ENCODE peak calls at places on chromosome 13, in four cellular contexts. One of them, this sample, is unnamed.

GRCh38 chr13:44573790-44574465 is 2.2 kb downstream of the TSC22D1 start:
- DNase-seq in AG04449: no peak
- DNase-seq in aorta: no peak
- DNase-seq in AG09309: peak
- DNase-seq in this sample: no peak

GRCh38 chr13:52459668-52460067 is 4.4 kb downstream of the CKAP2 start:
- DNase-seq in aorta: no peak
- DNase-seq in AG09309: no peak
- DNase-seq in AG04449: no peak
- DNase-seq in this sample: no peak

GRCh38 chr13:88063741-88064140 is 392.6 kb downstream of the SLITRK5 start:
- DNase-seq in aorta: no peak
- DNase-seq in AG04449: no peak
- DNase-seq in AG09309: no peak
- DNase-seq in this sample: no peak

GRCh38 chr13:36919206-36919832 is 719 bp downstream of the SMAD9 start:
- DNase-seq in AG09309: no peak
- DNase-seq in aorta: peak
- DNase-seq in AG04449: no peak
- DNase-seq in this sample: peak

GRCh38 chr13:19927117-19927734 is 31.3 kb upstream of the ZMYM2 start:
- DNase-seq in AG04449: no peak
- DNase-seq in aorta: no peak
- DNase-seq in AG09309: peak
- DNase-seq in this sample: no peak

GRCh38 chr13:81916471-81916870 is 1575.5 kb upstream of the SPRY2 start:
- DNase-seq in AG09309: no peak
- DNase-seq in aorta: no peak
- DNase-seq in AG04449: no peak
- DNase-seq in this sample: no peak

GRCh38 chr13:60120617-60121016 is 43.1 kb downstream of the DIAPH3 start:
- DNase-seq in AG04449: no peak
- DNase-seq in aorta: no peak
- DNase-seq in AG09309: no peak
- DNase-seq in this sample: no peak

GRCh38 chr13:72920097-72920496 is 138.2 kb downstream of the PIBF1 start:
- DNase-seq in aorta: no peak
- DNase-seq in AG09309: no peak
- DNase-seq in AG04449: peak
- DNase-seq in this sample: no peak

GRCh38 chr13:91241249-91241648 is 106.2 kb upstream of the MIR17HG start:
- DNase-seq in AG09309: no peak
- DNase-seq in aorta: no peak
- DNase-seq in AG04449: no peak
- DNase-seq in this sample: no peak

GRCh38 chr13:99756281-99756680 is 215.3 kb downstream of the ZIC5 start:
- DNase-seq in AG09309: no peak
- DNase-seq in aorta: no peak
- DNase-seq in AG04449: no peak
- DNase-seq in this sample: no peak

GRCh38 chr13:85148009-85148408 is 651.2 kb downstream of the SLITRK6 start:
- DNase-seq in AG04449: no peak
- DNase-seq in aorta: no peak
- DNase-seq in AG09309: no peak
- DNase-seq in this sample: no peak

GRCh38 chr13:39776439-39776838 is 121.0 kb downstream of the COG6 start:
- DNase-seq in AG09309: peak
- DNase-seq in AG04449: peak
- DNase-seq in aorta: no peak
- DNase-seq in this sample: no peak

GRCh38 chr13:73467103-73467502 is 408.3 kb downstream of the KLF5 start:
- DNase-seq in AG04449: no peak
- DNase-seq in aorta: no peak
- DNase-seq in AG09309: no peak
- DNase-seq in this sample: no peak

GRCh38 chr13:84946144-84946543 is 853.1 kb downstream of the SLITRK6 start:
- DNase-seq in AG09309: no peak
- DNase-seq in aorta: no peak
- DNase-seq in AG04449: no peak
- DNase-seq in this sample: no peak

GRCh38 chr13:108363651-108364050 is 94.1 kb downstream of the TNFSF13B start:
- DNase-seq in AG04449: no peak
- DNase-seq in aorta: no peak
- DNase-seq in AG09309: no peak
- DNase-seq in this sample: no peak

GRCh38 chr13:32164622-32165268 is 133.2 kb downstream of the FRY start:
- DNase-seq in aorta: no peak
- DNase-seq in AG04449: no peak
- DNase-seq in AG09309: no peak
- DNase-seq in this sample: no peak

GRCh38 chr13:23866420-23867026 is 22.7 kb downstream of the MIPEP start:
- DNase-seq in AG09309: no peak
- DNase-seq in aorta: no peak
- DNase-seq in AG04449: no peak
- DNase-seq in this sample: no peak

GRCh38 chr13:50322006-50322405 is 306.8 kb downstream of the KCNRG start:
- DNase-seq in AG09309: no peak
- DNase-seq in aorta: no peak
- DNase-seq in AG04449: no peak
- DNase-seq in this sample: no peak

GRCh38 chr13:40129467-40129866 is 474.0 kb downstream of the COG6 start:
- DNase-seq in AG09309: no peak
- DNase-seq in aorta: no peak
- DNase-seq in AG04449: no peak
- DNase-seq in this sample: no peak

GRCh38 chr13:80157261-80157942 is 183.5 kb downstream of the SPRY2 start:
- DNase-seq in AG04449: peak
- DNase-seq in aorta: no peak
- DNase-seq in AG09309: no peak
- DNase-seq in this sample: no peak

GRCh38 chr13:19587635-19588300 is 26.4 kb upstream of the TPTE2 start:
- DNase-seq in AG09309: no peak
- DNase-seq in AG04449: peak
- DNase-seq in aorta: no peak
- DNase-seq in this sample: no peak

GRCh38 chr13:35782793-35783192 is 306.3 kb upstream of the MAB21L1 start:
- DNase-seq in AG09309: no peak
- DNase-seq in aorta: no peak
- DNase-seq in AG04449: no peak
- DNase-seq in this sample: no peak

GRCh38 chr13:77728265-77728966 is 30.9 kb downstream of the SLAIN1 start:
- DNase-seq in aorta: no peak
- DNase-seq in AG09309: no peak
- DNase-seq in AG04449: no peak
- DNase-seq in this sample: no peak

GRCh38 chr13:74288361-74288911 is 154.2 kb upstream of the KLF12 start:
- DNase-seq in AG04449: no peak
- DNase-seq in AG09309: no peak
- DNase-seq in aorta: peak
- DNase-seq in this sample: peak

GRCh38 chr13:24110011-24110410 is 50.5 kb upstream of the SPATA13 start:
- DNase-seq in aorta: no peak
- DNase-seq in AG04449: no peak
- DNase-seq in AG09309: no peak
- DNase-seq in this sample: no peak

GRCh38 chr13:58495668-58496067 is 864.1 kb downstream of the PCDH17 start:
- DNase-seq in AG04449: no peak
- DNase-seq in aorta: no peak
- DNase-seq in AG09309: no peak
- DNase-seq in this sample: no peak

GRCh38 chr13:92954746-92955145 is 271.9 kb upstream of the GPC6 start:
- DNase-seq in aorta: no peak
- DNase-seq in AG04449: no peak
- DNase-seq in AG09309: no peak
- DNase-seq in this sample: no peak

GRCh38 chr13:51532736-51533197 is 51.5 kb upstream of the WDFY2 start:
- DNase-seq in AG04449: no peak
- DNase-seq in AG09309: no peak
- DNase-seq in aorta: no peak
- DNase-seq in this sample: no peak

GRCh38 chr13:33322965-33323668 is 37.6 kb upstream of the STARD13 start:
- DNase-seq in AG04449: no peak
- DNase-seq in aorta: no peak
- DNase-seq in AG09309: no peak
- DNase-seq in this sample: no peak

GRCh38 chr13:71902676-71903075 is 35.7 kb upstream of the DACH1 start:
- DNase-seq in aorta: no peak
- DNase-seq in AG04449: no peak
- DNase-seq in AG09309: no peak
- DNase-seq in this sample: no peak

GRCh38 chr13:35648109-35648508 is 171.6 kb upstream of the MAB21L1 start:
- DNase-seq in AG04449: no peak
- DNase-seq in aorta: no peak
- DNase-seq in AG09309: no peak
- DNase-seq in this sample: no peak

GRCh38 chr13:26476111-26476743 is 81.3 kb upstream of the WASF3 start:
- DNase-seq in AG04449: no peak
- DNase-seq in aorta: peak
- DNase-seq in AG09309: no peak
- DNase-seq in this sample: no peak

GRCh38 chr13:79393564-79394249 is 12.3 kb downstream of the RBM26 start:
- DNase-seq in AG04449: no peak
- DNase-seq in AG09309: no peak
- DNase-seq in aorta: no peak
- DNase-seq in this sample: no peak

DNA sequence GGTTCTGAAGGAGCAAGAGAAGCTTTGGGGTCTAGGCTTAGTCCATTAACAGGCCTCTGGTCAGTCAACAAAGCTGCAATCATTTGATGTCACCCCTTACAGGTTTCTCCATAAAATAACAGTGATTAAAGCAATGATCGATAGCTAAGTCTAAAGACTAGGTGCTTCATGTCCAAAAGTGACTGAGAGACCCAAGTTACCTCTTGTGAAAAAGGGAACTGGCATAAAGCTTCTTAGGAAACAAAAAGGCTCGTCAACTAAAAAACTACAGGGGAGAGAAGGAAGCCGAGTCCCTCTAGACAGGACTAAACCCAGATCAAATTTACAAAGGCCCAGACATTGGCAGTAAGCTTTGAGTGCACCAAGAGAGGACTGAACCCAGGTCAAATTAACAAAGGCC is 2.2 kb downstream of the DCUN1D2 start:
- DNase-seq in AG04449: no peak
- DNase-seq in aorta: no peak
- DNase-seq in AG09309: no peak
- DNase-seq in this sample: no peak
- H3K4me3 ChIP-seq in AG04449: no peak
- H3K4me3 ChIP-seq in aorta: no peak
- H3K4me3 ChIP-seq in AG09309: no peak
- H3K4me3 ChIP-seq in this sample: no peak

DNA sequence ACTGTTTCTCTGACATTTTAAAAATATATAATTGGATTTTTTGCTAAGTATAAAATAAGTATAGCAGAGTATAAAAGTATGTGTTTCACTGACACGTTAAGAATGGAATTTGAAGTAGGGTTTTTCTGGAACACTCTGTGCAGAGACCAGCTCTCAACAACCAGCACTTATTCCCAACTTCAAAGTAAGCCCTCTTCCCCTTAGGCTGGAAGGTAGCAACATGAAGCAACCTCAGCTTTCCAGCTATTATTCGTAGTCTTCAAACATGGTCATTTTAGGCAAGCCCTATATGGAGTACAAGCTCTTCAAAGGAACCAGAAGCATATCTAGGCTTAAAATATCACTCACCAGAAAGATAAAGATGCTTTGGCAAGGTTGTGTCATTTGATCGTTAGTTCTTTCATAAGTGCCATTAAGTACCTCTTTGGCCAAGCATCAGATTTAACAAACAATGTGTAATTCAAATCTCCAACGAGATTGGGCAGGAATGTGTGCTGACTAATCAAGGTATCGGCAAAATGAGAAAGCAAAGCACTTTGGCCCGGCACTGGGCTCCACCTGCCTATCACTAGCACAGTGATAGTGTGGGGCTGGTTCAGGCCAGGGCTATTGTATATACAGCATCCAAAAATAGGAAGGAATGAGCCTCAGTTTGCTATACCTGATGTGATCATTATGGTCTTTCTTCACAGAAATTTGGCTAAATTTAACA is 95.9 kb upstream of the FREM2 start:
- DNase-seq in AG04449: no peak
- DNase-seq in AG09309: no peak
- DNase-seq in aorta: no peak
- DNase-seq in this sample: peak
- H3K4me3 ChIP-seq in AG04449: no peak
- H3K4me3 ChIP-seq in AG09309: no peak
- H3K4me3 ChIP-seq in aorta: no peak
- H3K4me3 ChIP-seq in this sample: no peak

GRCh38 chr13:86906458-86906857 is 764.7 kb upstream of the SLITRK5 start:
- DNase-seq in AG09309: no peak
- DNase-seq in AG04449: no peak
- DNase-seq in aorta: no peak
- DNase-seq in this sample: no peak

DNA sequence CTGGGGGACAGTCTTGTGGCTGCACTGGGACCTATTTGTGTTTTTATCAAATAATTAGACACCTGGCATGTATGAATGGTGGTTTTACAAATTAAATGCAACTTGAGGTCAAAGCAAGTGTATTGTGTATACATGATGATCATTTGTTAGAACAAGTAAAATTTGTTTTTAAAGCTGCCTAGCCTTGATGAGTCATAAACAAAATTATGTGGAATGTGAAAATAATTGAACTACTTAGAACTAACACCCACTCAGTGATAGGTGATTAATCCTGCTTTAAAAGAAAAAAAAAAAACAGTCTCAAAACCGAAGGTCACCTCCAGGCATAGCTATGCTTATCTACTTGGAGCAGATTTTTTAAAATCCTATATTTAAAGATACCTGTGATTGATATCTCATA is 770.3 kb upstream of the SLITRK5 start:
- DNase-seq in AG09309: no peak
- DNase-seq in aorta: no peak
- DNase-seq in AG04449: no peak
- DNase-seq in this sample: no peak
- H3K4me3 ChIP-seq in AG09309: no peak
- H3K4me3 ChIP-seq in aorta: no peak
- H3K4me3 ChIP-seq in AG04449: no peak
- H3K4me3 ChIP-seq in this sample: no peak

DNA sequence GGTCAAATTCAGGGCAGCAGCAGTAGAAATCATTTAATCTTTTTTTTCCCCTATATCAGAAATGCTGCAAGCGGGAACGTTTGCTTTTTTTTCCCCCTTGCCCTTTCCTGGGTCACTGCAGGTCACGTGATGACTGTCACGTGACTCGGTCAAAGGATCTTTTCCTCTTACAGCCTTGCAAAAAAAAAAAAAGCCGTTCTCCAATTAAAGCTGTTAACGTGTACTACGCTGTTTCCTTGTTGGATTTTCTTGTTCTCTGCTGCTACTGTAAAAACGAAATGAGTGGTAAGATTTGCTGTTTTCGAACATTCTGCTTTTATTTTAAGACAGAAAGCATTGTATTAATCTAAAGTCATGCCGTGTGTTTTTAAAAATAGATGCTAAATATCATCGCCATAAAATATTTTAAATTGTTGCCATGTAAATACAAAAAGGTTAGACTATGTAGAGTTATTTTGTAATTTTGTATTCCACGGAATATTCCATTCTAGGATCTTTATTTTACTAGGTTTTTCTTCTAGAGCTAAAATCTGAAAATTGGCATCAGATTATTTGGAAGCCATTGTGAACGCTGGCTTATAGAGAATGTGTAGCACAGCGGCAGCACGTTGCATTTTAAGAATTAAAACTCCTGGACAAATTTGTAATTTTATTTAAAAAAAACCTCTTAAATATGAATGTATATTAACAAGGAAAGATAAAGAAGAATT is 109.9 kb upstream of the MLNR start:
- DNase-seq in AG09309: peak
- DNase-seq in aorta: peak
- DNase-seq in AG04449: peak
- DNase-seq in this sample: peak
- H3K4me3 ChIP-seq in AG09309: peak
- H3K4me3 ChIP-seq in aorta: peak
- H3K4me3 ChIP-seq in AG04449: peak
- H3K4me3 ChIP-seq in this sample: peak